ENCODE peak calls at places on chromosomes 2 and 18, in seven cellular contexts. One of them, this sample, is unnamed.

GRCh38 chr2:76296400-76296799 is 585.7 kb upstream of the GCFC2 start:
- ATAC-seq in psoas muscle: no peak
- ATAC-seq in left lung: no peak
- ATAC-seq in heart right ventricle: no peak
- ATAC-seq in A549: no peak
- ATAC-seq in RWPE2: no peak
- ATAC-seq in body of pancreas: no peak
- ATAC-seq in this sample: no peak

GRCh38 chr2:68606759-68607158 is 36.6 kb upstream of the PROKR1 start:
- ATAC-seq in psoas muscle: no peak
- ATAC-seq in left lung: no peak
- ATAC-seq in heart right ventricle: no peak
- ATAC-seq in A549: no peak
- ATAC-seq in RWPE2: no peak
- ATAC-seq in body of pancreas: no peak
- ATAC-seq in this sample: no peak

GRCh38 chr2:10584843-10585475 is 104.8 kb downstream of the NOL10 start:
- ATAC-seq in psoas muscle: no peak
- ATAC-seq in left lung: peak
- ATAC-seq in heart right ventricle: no peak
- ATAC-seq in A549: peak
- ATAC-seq in RWPE2: peak
- ATAC-seq in body of pancreas: no peak
- ATAC-seq in this sample: no peak

GRCh38 chr2:65159921-65160320 is 30.0 kb upstream of the RAB1A start:
- ATAC-seq in psoas muscle: no peak
- ATAC-seq in left lung: peak
- ATAC-seq in heart right ventricle: no peak
- ATAC-seq in A549: no peak
- ATAC-seq in RWPE2: no peak
- ATAC-seq in body of pancreas: no peak
- ATAC-seq in this sample: no peak

GRCh38 chr2:54271843-54272600 is 16.0 kb upstream of the TSPYL6 start:
- ATAC-seq in psoas muscle: no peak
- ATAC-seq in left lung: no peak
- ATAC-seq in heart right ventricle: no peak
- ATAC-seq in A549: no peak
- ATAC-seq in RWPE2: no peak
- ATAC-seq in body of pancreas: no peak
- ATAC-seq in this sample: no peak

GRCh38 chr2:28063492-28063962 is 173.0 kb downstream of the BABAM2 start:
- ATAC-seq in psoas muscle: no peak
- ATAC-seq in left lung: peak
- ATAC-seq in heart right ventricle: no peak
- ATAC-seq in A549: no peak
- ATAC-seq in RWPE2: no peak
- ATAC-seq in body of pancreas: no peak
- ATAC-seq in this sample: no peak

GRCh38 chr2:114754907-114755563 is 312.6 kb downstream of the DPP10 start:
- ATAC-seq in psoas muscle: no peak
- ATAC-seq in left lung: peak
- ATAC-seq in heart right ventricle: no peak
- ATAC-seq in A549: peak
- ATAC-seq in RWPE2: peak
- ATAC-seq in body of pancreas: peak
- ATAC-seq in this sample: no peak

GRCh38 chr2:161131804-161132203 is 28.4 kb upstream of the TANK start:
- ATAC-seq in psoas muscle: no peak
- ATAC-seq in left lung: no peak
- ATAC-seq in heart right ventricle: no peak
- ATAC-seq in A549: no peak
- ATAC-seq in RWPE2: no peak
- ATAC-seq in body of pancreas: no peak
- ATAC-seq in this sample: no peak

GRCh38 chr18:51946946-51947345 is 393.1 kb upstream of the DCC start:
- ATAC-seq in psoas muscle: no peak
- ATAC-seq in left lung: no peak
- ATAC-seq in heart right ventricle: no peak
- ATAC-seq in A549: no peak
- ATAC-seq in RWPE2: no peak
- ATAC-seq in body of pancreas: no peak
- ATAC-seq in this sample: no peak

GRCh38 chr18:8965398-8965797 is 137.1 kb upstream of the NDUFV2 start:
- ATAC-seq in psoas muscle: no peak
- ATAC-seq in left lung: no peak
- ATAC-seq in heart right ventricle: no peak
- ATAC-seq in A549: no peak
- ATAC-seq in RWPE2: no peak
- ATAC-seq in body of pancreas: no peak
- ATAC-seq in this sample: no peak

GRCh38 chr18:68316636-68317035 is 398.3 kb downstream of the TMX3 start:
- ATAC-seq in psoas muscle: no peak
- ATAC-seq in left lung: no peak
- ATAC-seq in heart right ventricle: no peak
- ATAC-seq in A549: no peak
- ATAC-seq in RWPE2: peak
- ATAC-seq in body of pancreas: no peak
- ATAC-seq in this sample: no peak

GRCh38 chr2:74740395-74741075 is 86.5 kb downstream of the SEMA4F start:
- ATAC-seq in psoas muscle: peak
- ATAC-seq in left lung: peak
- ATAC-seq in heart right ventricle: peak
- ATAC-seq in A549: peak
- ATAC-seq in RWPE2: peak
- ATAC-seq in body of pancreas: no peak
- ATAC-seq in this sample: peak

GRCh38 chr18:11310476-11311086 is 161.2 kb upstream of the PIEZO2 start:
- ATAC-seq in psoas muscle: peak
- ATAC-seq in left lung: peak
- ATAC-seq in heart right ventricle: no peak
- ATAC-seq in A549: peak
- ATAC-seq in RWPE2: peak
- ATAC-seq in body of pancreas: no peak
- ATAC-seq in this sample: no peak

GRCh38 chr18:48989304-48990284 is 38.8 kb upstream of the SMAD7 start:
- ATAC-seq in psoas muscle: no peak
- ATAC-seq in left lung: no peak
- ATAC-seq in heart right ventricle: peak
- ATAC-seq in A549: no peak
- ATAC-seq in RWPE2: no peak
- ATAC-seq in body of pancreas: no peak
- ATAC-seq in this sample: no peak

GRCh38 chr2:49770919-49771318 is 616.6 kb upstream of the FSHR start:
- ATAC-seq in psoas muscle: no peak
- ATAC-seq in left lung: peak
- ATAC-seq in heart right ventricle: peak
- ATAC-seq in A549: peak
- ATAC-seq in RWPE2: no peak
- ATAC-seq in body of pancreas: peak
- ATAC-seq in this sample: no peak

GRCh38 chr2:183248866-183249567 is 124.8 kb downstream of the NUP35 start:
- ATAC-seq in psoas muscle: peak
- ATAC-seq in left lung: peak
- ATAC-seq in heart right ventricle: no peak
- ATAC-seq in A549: peak
- ATAC-seq in RWPE2: peak
- ATAC-seq in body of pancreas: no peak
- ATAC-seq in this sample: no peak

GRCh38 chr2:237731663-237732062 is 66.9 kb upstream of the RBM44 start:
- ATAC-seq in psoas muscle: peak
- ATAC-seq in left lung: peak
- ATAC-seq in heart right ventricle: peak
- ATAC-seq in A549: peak
- ATAC-seq in RWPE2: peak
- ATAC-seq in body of pancreas: no peak
- ATAC-seq in this sample: peak

GRCh38 chr18:35074581-35074980 is 33.4 kb downstream of the MAPRE2 start:
- ATAC-seq in psoas muscle: peak
- ATAC-seq in left lung: no peak
- ATAC-seq in heart right ventricle: no peak
- ATAC-seq in A549: no peak
- ATAC-seq in RWPE2: no peak
- ATAC-seq in body of pancreas: no peak
- ATAC-seq in this sample: no peak

GRCh38 chr2:46142546-46143329 is 154.5 kb upstream of the EPAS1 start:
- ATAC-seq in psoas muscle: no peak
- ATAC-seq in left lung: peak
- ATAC-seq in heart right ventricle: no peak
- ATAC-seq in A549: peak
- ATAC-seq in RWPE2: peak
- ATAC-seq in body of pancreas: no peak
- ATAC-seq in this sample: no peak

GRCh38 chr2:30847329-30847728 is 40.1 kb upstream of the CAPN13 start:
- ATAC-seq in psoas muscle: no peak
- ATAC-seq in left lung: no peak
- ATAC-seq in heart right ventricle: no peak
- ATAC-seq in A549: no peak
- ATAC-seq in RWPE2: no peak
- ATAC-seq in body of pancreas: no peak
- ATAC-seq in this sample: no peak

GRCh38 chr2:185979546-185980071 is 241.0 kb downstream of the FSIP2 start:
- ATAC-seq in psoas muscle: no peak
- ATAC-seq in left lung: no peak
- ATAC-seq in heart right ventricle: no peak
- ATAC-seq in A549: peak
- ATAC-seq in RWPE2: peak
- ATAC-seq in body of pancreas: no peak
- ATAC-seq in this sample: no peak

GRCh38 chr2:70901235-70902066 is 34.2 kb upstream of the ATP6V1B1 start:
- ATAC-seq in psoas muscle: peak
- ATAC-seq in left lung: peak
- ATAC-seq in heart right ventricle: peak
- ATAC-seq in A549: peak
- ATAC-seq in RWPE2: peak
- ATAC-seq in body of pancreas: peak
- ATAC-seq in this sample: no peak

GRCh38 chr2:49664827-49665226 is 510.5 kb upstream of the FSHR start:
- ATAC-seq in psoas muscle: no peak
- ATAC-seq in left lung: no peak
- ATAC-seq in heart right ventricle: no peak
- ATAC-seq in A549: no peak
- ATAC-seq in RWPE2: no peak
- ATAC-seq in body of pancreas: no peak
- ATAC-seq in this sample: no peak

GRCh38 chr2:24122356-24123211 is 550 bp downstream of the PFN4 start:
- ATAC-seq in psoas muscle: no peak
- ATAC-seq in left lung: no peak
- ATAC-seq in heart right ventricle: no peak
- ATAC-seq in A549: peak
- ATAC-seq in RWPE2: no peak
- ATAC-seq in body of pancreas: peak
- ATAC-seq in this sample: no peak

GRCh38 chr18:77127769-77128671 is 4.6 kb downstream of the MBP start:
- ATAC-seq in psoas muscle: peak
- ATAC-seq in left lung: peak
- ATAC-seq in heart right ventricle: peak
- ATAC-seq in A549: peak
- ATAC-seq in RWPE2: peak
- ATAC-seq in body of pancreas: peak
- ATAC-seq in this sample: peak

GRCh38 chr2:117835990-117836760 is 21.7 kb downstream of the DDX18 start:
- ATAC-seq in psoas muscle: peak
- ATAC-seq in left lung: peak
- ATAC-seq in heart right ventricle: peak
- ATAC-seq in A549: peak
- ATAC-seq in RWPE2: peak
- ATAC-seq in body of pancreas: peak
- ATAC-seq in this sample: peak
- TF ChIP-seq CTCF in psoas muscle: peak
- TF ChIP-seq CTCF in left lung: peak
- TF ChIP-seq CTCF in heart right ventricle: peak
- TF ChIP-seq CTCF in A549: peak
- TF ChIP-seq CTCF in RWPE2: peak
- TF ChIP-seq CTCF in body of pancreas: peak
- TF ChIP-seq CTCF in this sample: peak

GRCh38 chr2:120874401-120874821 is 138.7 kb downstream of the GLI2 start:
- ATAC-seq in psoas muscle: no peak
- ATAC-seq in left lung: peak
- ATAC-seq in heart right ventricle: peak
- ATAC-seq in A549: no peak
- ATAC-seq in RWPE2: no peak
- ATAC-seq in body of pancreas: no peak
- ATAC-seq in this sample: no peak
- H3K4me3 ChIP-seq in psoas muscle: no peak
- H3K4me3 ChIP-seq in left lung: no peak
- H3K4me3 ChIP-seq in heart right ventricle: no peak
- H3K4me3 ChIP-seq in A549: no peak
- H3K4me3 ChIP-seq in RWPE2: no peak
- H3K4me3 ChIP-seq in body of pancreas: no peak
- H3K4me3 ChIP-seq in this sample: no peak

GRCh38 chr2:193584001-193584400 is 1389.3 kb upstream of the TMEFF2 start:
- ATAC-seq in psoas muscle: no peak
- ATAC-seq in left lung: no peak
- ATAC-seq in heart right ventricle: no peak
- ATAC-seq in A549: no peak
- ATAC-seq in RWPE2: no peak
- ATAC-seq in body of pancreas: no peak
- ATAC-seq in this sample: no peak
- TF ChIP-seq CTCF in psoas muscle: no peak
- TF ChIP-seq CTCF in left lung: no peak
- TF ChIP-seq CTCF in heart right ventricle: no peak
- TF ChIP-seq CTCF in A549: no peak
- TF ChIP-seq CTCF in RWPE2: no peak
- TF ChIP-seq CTCF in body of pancreas: no peak
- TF ChIP-seq CTCF in this sample: no peak

GRCh38 chr18:67302043-67302442 is 214.5 kb downstream of the DSEL start:
- ATAC-seq in psoas muscle: no peak
- ATAC-seq in left lung: no peak
- ATAC-seq in heart right ventricle: no peak
- ATAC-seq in A549: no peak
- ATAC-seq in RWPE2: peak
- ATAC-seq in body of pancreas: no peak
- ATAC-seq in this sample: no peak
- H3K4me3 ChIP-seq in psoas muscle: no peak
- H3K4me3 ChIP-seq in left lung: no peak
- H3K4me3 ChIP-seq in heart right ventricle: no peak
- H3K4me3 ChIP-seq in A549: no peak
- H3K4me3 ChIP-seq in RWPE2: no peak
- H3K4me3 ChIP-seq in body of pancreas: no peak
- H3K4me3 ChIP-seq in this sample: no peak

DNA sequence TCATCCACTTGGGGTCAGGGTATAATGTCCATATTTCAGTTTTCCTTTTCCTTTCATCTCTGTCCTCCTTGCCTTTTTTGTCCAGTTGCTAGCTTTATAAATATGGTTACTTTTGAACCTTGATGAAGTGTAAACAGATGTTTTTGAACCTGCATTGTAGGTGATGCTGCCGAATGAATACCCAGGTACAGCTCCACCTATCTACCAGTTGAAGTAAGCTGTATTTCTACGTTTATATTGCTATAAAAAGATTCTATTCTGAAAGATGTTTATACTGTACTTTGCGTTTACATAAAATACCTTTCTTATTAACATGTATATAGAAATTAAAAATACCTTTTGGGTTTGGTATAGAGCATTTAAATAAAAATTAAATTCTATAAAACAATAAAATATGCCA is 2.2 kb downstream of the IMPACT start:
- ATAC-seq in psoas muscle: no peak
- ATAC-seq in left lung: no peak
- ATAC-seq in heart right ventricle: no peak
- ATAC-seq in A549: no peak
- ATAC-seq in RWPE2: no peak
- ATAC-seq in body of pancreas: no peak
- ATAC-seq in this sample: no peak
- TF ChIP-seq CTCF in psoas muscle: no peak
- TF ChIP-seq CTCF in left lung: no peak
- TF ChIP-seq CTCF in heart right ventricle: no peak
- TF ChIP-seq CTCF in A549: no peak
- TF ChIP-seq CTCF in RWPE2: peak
- TF ChIP-seq CTCF in body of pancreas: no peak
- TF ChIP-seq CTCF in this sample: no peak

This sample was measured in gastroesophageal sphincter.